ENCODE peak calls at places on chromosomes 16 and 17, in four cellular contexts. N, E, S and Q are unnamed samples.

GRCh38 chr16:4768549-4769305 is 1.8 kb upstream of the ZNF500 start:
- DNase-seq in N (peak), E (peak), S (peak), Q (peak)

GRCh38 chr17:43927101-43927935 is 15.0 kb downstream of the PPY start:
- DNase-seq in N (no peak), E (no peak), S (no peak), Q (no peak)

GRCh38 chr16:46687486-46687885 is 1.5 kb downstream of the VPS35 start:
- DNase-seq in N (no peak), E (no peak), S (no peak), Q (no peak)

GRCh38 chr17:64355536-64356303 is 34.9 kb downstream of the PECAM1 start:
- DNase-seq in N (peak), E (peak), S (no peak), Q (peak)

GRCh38 chr16:52494145-52494544 is 52.8 kb downstream of the TOX3 start:
- DNase-seq in N (no peak), E (no peak), S (no peak), Q (no peak)

GRCh38 chr16:87845807-87846619 is 23.3 kb downstream of the SLC7A5 start:
- DNase-seq in N (no peak), E (no peak), S (no peak), Q (no peak)

GRCh38 chr17:81064746-81065475 is 30.0 kb downstream of the BAIAP2 start:
- DNase-seq in N (peak), E (peak), S (no peak), Q (no peak)

GRCh38 chr17:33494156-33494555 is 201.1 kb upstream of the ASIC2 start:
- DNase-seq in N (no peak), E (no peak), S (no peak), Q (no peak)

GRCh38 chr17:76370261-76370993 is 14.0 kb upstream of the SPHK1 start:
- DNase-seq in N (peak), E (peak), S (no peak), Q (peak)

GRCh38 chr16:76947694-76948093 is 243.3 kb upstream of the MON1B start:
- DNase-seq in N (peak), E (no peak), S (no peak), Q (peak)

GRCh38 chr17:40430272-40431230 is 12.7 kb upstream of the IGFBP4 start:
- DNase-seq in N (no peak), E (no peak), S (no peak), Q (no peak)

GRCh38 chr17:64196626-64197025 is 66.4 kb downstream of the TEX2 start:
- DNase-seq in N (peak), E (peak), S (no peak), Q (no peak)

GRCh38 chr17:28669918-28670317 is 7.9 kb downstream of the SUPT6H start:
- DNase-seq in N (no peak), E (no peak), S (no peak), Q (no peak)